ENCODE peak calls at places on chromosomes 6 and 20, in five cellular contexts. One of them, this sample, is unnamed.

GRCh38 chr20:5674176-5674660 is 76.0 kb upstream of the SHLD1 start:
- DNase-seq in tibial artery: no peak
- DNase-seq in esophagus muscularis mucosa: no peak
- DNase-seq in transverse colon: no peak
- DNase-seq in adrenal gland: no peak
- DNase-seq in this sample: no peak

GRCh38 chr20:45104786-45105185 is 3.9 kb upstream of the KCNS1 start:
- DNase-seq in esophagus muscularis mucosa: no peak
- DNase-seq in transverse colon: no peak
- DNase-seq in tibial artery: no peak
- DNase-seq in adrenal gland: no peak
- DNase-seq in this sample: no peak

GRCh38 chr6:13729891-13730290 is 18.3 kb upstream of the RANBP9 start:
- DNase-seq in esophagus muscularis mucosa: no peak
- DNase-seq in transverse colon: no peak
- DNase-seq in tibial artery: no peak
- DNase-seq in adrenal gland: no peak
- DNase-seq in this sample: no peak

GRCh38 chr6:34065470-34066283 is 80.2 kb downstream of the GRM4 start:
- DNase-seq in tibial artery: no peak
- DNase-seq in transverse colon: no peak
- DNase-seq in esophagus muscularis mucosa: no peak
- DNase-seq in adrenal gland: no peak
- DNase-seq in this sample: no peak

GRCh38 chr6:26576929-26577719 is 19.6 kb upstream of the ABT1 start:
- DNase-seq in tibial artery: no peak
- DNase-seq in adrenal gland: peak
- DNase-seq in esophagus muscularis mucosa: no peak
- DNase-seq in transverse colon: no peak
- DNase-seq in this sample: peak

GRCh38 chr6:73231986-73232391 is 6.7 kb upstream of the KHDC1L start:
- DNase-seq in esophagus muscularis mucosa: no peak
- DNase-seq in transverse colon: no peak
- DNase-seq in adrenal gland: no peak
- DNase-seq in tibial artery: no peak
- DNase-seq in this sample: no peak

GRCh38 chr6:13924146-13924948 is 405 bp upstream of the RNF182 start:
- DNase-seq in transverse colon: no peak
- DNase-seq in esophagus muscularis mucosa: no peak
- DNase-seq in adrenal gland: peak
- DNase-seq in tibial artery: no peak
- DNase-seq in this sample: no peak

GRCh38 chr6:111870054-111870750 is 3.0 kb downstream of the FYN start:
- DNase-seq in transverse colon: no peak
- DNase-seq in tibial artery: no peak
- DNase-seq in adrenal gland: no peak
- DNase-seq in esophagus muscularis mucosa: no peak
- DNase-seq in this sample: no peak

GRCh38 chr6:6537488-6537887 is 51.0 kb upstream of the LY86 start:
- DNase-seq in transverse colon: no peak
- DNase-seq in esophagus muscularis mucosa: no peak
- DNase-seq in adrenal gland: no peak
- DNase-seq in tibial artery: no peak
- DNase-seq in this sample: no peak

GRCh38 chr6:152356016-152356415 is 281.1 kb downstream of the SYNE1 start:
- DNase-seq in adrenal gland: no peak
- DNase-seq in transverse colon: no peak
- DNase-seq in esophagus muscularis mucosa: no peak
- DNase-seq in tibial artery: no peak
- DNase-seq in this sample: no peak

GRCh38 chr6:169263374-169263773 is 9.7 kb upstream of the THBS2 start:
- DNase-seq in adrenal gland: no peak
- DNase-seq in esophagus muscularis mucosa: no peak
- DNase-seq in tibial artery: no peak
- DNase-seq in transverse colon: no peak
- DNase-seq in this sample: no peak

GRCh38 chr20:57698191-57698866 is 11.5 kb downstream of the PMEPA1 start:
- DNase-seq in tibial artery: no peak
- DNase-seq in adrenal gland: peak
- DNase-seq in esophagus muscularis mucosa: no peak
- DNase-seq in transverse colon: peak
- DNase-seq in this sample: peak

GRCh38 chr20:38023181-38024085 is 9.8 kb downstream of the TTI1 start:
- DNase-seq in esophagus muscularis mucosa: no peak
- DNase-seq in tibial artery: no peak
- DNase-seq in transverse colon: no peak
- DNase-seq in adrenal gland: no peak
- DNase-seq in this sample: no peak

GRCh38 chr20:31630187-31630790 is 7.4 kb upstream of the COX4I2 start:
- DNase-seq in esophagus muscularis mucosa: no peak
- DNase-seq in transverse colon: no peak
- DNase-seq in tibial artery: no peak
- DNase-seq in adrenal gland: no peak
- DNase-seq in this sample: no peak

GRCh38 chr6:8180327-8181161 is 78.2 kb upstream of the EEF1E1 start:
- DNase-seq in transverse colon: no peak
- DNase-seq in adrenal gland: no peak
- DNase-seq in tibial artery: no peak
- DNase-seq in esophagus muscularis mucosa: no peak
- DNase-seq in this sample: no peak

GRCh38 chr20:24998631-24999445 is 6.3 kb upstream of the APMAP start:
- DNase-seq in esophagus muscularis mucosa: no peak
- DNase-seq in adrenal gland: no peak
- DNase-seq in transverse colon: peak
- DNase-seq in tibial artery: no peak
- DNase-seq in this sample: peak
- H3K4me3 ChIP-seq in esophagus muscularis mucosa: no peak
- H3K4me3 ChIP-seq in adrenal gland: no peak
- H3K4me3 ChIP-seq in transverse colon: no peak
- H3K4me3 ChIP-seq in tibial artery: no peak
- H3K4me3 ChIP-seq in this sample: no peak

GRCh38 chr6:90079555-90080490 is 185.6 kb downstream of the GJA10 start:
- DNase-seq in tibial artery: no peak
- DNase-seq in adrenal gland: no peak
- DNase-seq in esophagus muscularis mucosa: no peak
- DNase-seq in transverse colon: no peak
- DNase-seq in this sample: no peak
- H3K27ac ChIP-seq in tibial artery: no peak
- H3K27ac ChIP-seq in adrenal gland: no peak
- H3K27ac ChIP-seq in esophagus muscularis mucosa: no peak
- H3K27ac ChIP-seq in transverse colon: no peak
- H3K27ac ChIP-seq in this sample: no peak

GRCh38 chr6:125192610-125192930 is 39.0 kb downstream of the TPD52L1 start:
- DNase-seq in tibial artery: no peak
- DNase-seq in adrenal gland: no peak
- DNase-seq in esophagus muscularis mucosa: no peak
- DNase-seq in transverse colon: no peak
- DNase-seq in this sample: no peak
- TF ChIP-seq CTCF in tibial artery: no peak
- TF ChIP-seq CTCF in adrenal gland: no peak
- TF ChIP-seq CTCF in esophagus muscularis mucosa: no peak
- TF ChIP-seq CTCF in transverse colon: no peak
- TF ChIP-seq CTCF in this sample: peak

DNA sequence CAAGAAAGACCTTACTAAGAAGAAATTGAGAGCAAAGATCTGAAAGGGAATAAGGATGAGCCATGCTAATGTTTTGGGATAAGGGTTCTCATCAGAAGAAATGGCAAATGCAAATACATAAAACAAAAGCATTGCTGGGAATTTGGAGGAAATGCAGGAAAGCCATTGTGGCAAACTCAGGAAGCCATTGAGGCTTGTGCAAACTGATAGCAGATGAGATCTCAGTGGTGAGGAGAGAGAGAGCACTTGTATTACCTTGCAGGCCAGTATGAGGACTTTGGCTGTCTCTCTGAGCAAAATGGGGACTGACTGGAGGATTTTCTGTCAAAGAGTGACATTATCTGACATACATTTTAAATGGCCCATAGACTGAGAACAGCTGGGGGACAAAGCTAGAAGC is 103.0 kb downstream of the ADGRB3 start:
- DNase-seq in transverse colon: no peak
- DNase-seq in adrenal gland: no peak
- DNase-seq in esophagus muscularis mucosa: no peak
- DNase-seq in tibial artery: no peak
- DNase-seq in this sample: no peak
- H3K4me3 ChIP-seq in transverse colon: no peak
- H3K4me3 ChIP-seq in adrenal gland: no peak
- H3K4me3 ChIP-seq in esophagus muscularis mucosa: no peak
- H3K4me3 ChIP-seq in tibial artery: no peak
- H3K4me3 ChIP-seq in this sample: no peak

DNA sequence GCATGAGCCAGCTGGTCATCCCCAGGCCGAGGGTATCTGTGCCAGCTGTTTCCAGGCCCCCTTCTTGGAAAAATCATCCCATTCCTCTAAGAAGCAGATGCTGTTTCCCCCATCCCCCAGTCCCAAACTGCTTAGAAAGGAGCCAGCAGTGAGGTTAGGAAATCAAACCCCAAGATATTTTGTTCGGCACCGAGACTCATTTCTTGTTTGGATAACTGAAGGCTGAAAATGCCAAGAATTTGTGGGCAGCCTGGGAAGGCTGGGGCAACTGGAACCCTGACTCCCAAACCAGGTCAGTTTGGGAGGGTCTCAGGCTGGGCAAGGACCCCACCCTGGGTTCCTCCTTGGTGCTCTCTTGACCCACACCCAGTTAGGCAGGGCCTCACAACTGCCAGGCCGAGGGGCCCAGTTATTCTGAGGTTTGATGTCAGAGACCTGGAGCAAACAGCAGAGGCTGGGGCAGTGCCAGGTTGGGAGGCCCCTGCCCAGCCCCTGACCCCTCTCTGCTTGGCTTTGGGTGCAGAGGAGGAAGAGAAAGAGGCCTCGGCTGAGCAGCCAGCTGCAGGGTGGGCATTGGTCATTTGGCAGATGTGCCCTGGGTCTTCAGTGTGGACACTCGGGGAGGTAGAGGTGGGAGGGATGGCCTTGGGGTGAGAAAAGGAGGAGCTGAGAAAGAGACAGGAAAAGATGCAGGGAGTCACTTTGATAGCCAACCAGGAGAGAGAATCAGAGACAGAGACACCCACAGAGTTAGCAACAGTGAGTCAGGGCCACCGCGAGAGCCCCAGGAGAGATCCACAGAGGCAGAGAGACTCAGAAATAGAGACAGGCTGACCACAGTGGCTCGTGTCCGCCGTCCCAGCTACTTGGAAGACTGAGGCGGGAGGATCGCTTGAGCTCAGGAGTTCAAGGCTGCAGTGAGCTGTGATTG is 5.0 kb downstream of the ANGPT4 start:
- DNase-seq in transverse colon: no peak
- DNase-seq in esophagus muscularis mucosa: no peak
- DNase-seq in adrenal gland: peak
- DNase-seq in tibial artery: peak
- DNase-seq in this sample: no peak
- H3K27ac ChIP-seq in transverse colon: no peak
- H3K27ac ChIP-seq in esophagus muscularis mucosa: no peak
- H3K27ac ChIP-seq in adrenal gland: no peak
- H3K27ac ChIP-seq in tibial artery: peak
- H3K27ac ChIP-seq in this sample: no peak

GRCh38 chr6:47241742-47242482 is 67.8 kb downstream of the TNFRSF21 start:
- DNase-seq in esophagus muscularis mucosa: no peak
- DNase-seq in tibial artery: no peak
- DNase-seq in adrenal gland: no peak
- DNase-seq in transverse colon: no peak
- DNase-seq in this sample: no peak
- TF ChIP-seq CTCF in esophagus muscularis mucosa: peak
- TF ChIP-seq CTCF in tibial artery: no peak
- TF ChIP-seq CTCF in adrenal gland: no peak
- TF ChIP-seq CTCF in transverse colon: no peak
- TF ChIP-seq CTCF in this sample: no peak

GRCh38 chr20:62816031-62816878 is 595 bp upstream of the COL9A3 start:
- DNase-seq in adrenal gland: no peak
- DNase-seq in transverse colon: no peak
- DNase-seq in tibial artery: no peak
- DNase-seq in esophagus muscularis mucosa: no peak
- DNase-seq in this sample: no peak

GRCh38 chr20:62818592-62819493 is 2.0 kb downstream of the COL9A3 start:
- DNase-seq in tibial artery: no peak
- DNase-seq in adrenal gland: peak
- DNase-seq in transverse colon: peak
- DNase-seq in esophagus muscularis mucosa: no peak
- DNase-seq in this sample: peak

GRCh38 chr20:62817975-62818591 is 1.2 kb downstream of the COL9A3 start:
- DNase-seq in adrenal gland: no peak
- DNase-seq in tibial artery: no peak
- DNase-seq in esophagus muscularis mucosa: no peak
- DNase-seq in transverse colon: no peak
- DNase-seq in this sample: no peak

GRCh38 chr20:62815066-62815991 is 1.5 kb upstream of the COL9A3 start:
- DNase-seq in esophagus muscularis mucosa: no peak
- DNase-seq in transverse colon: no peak
- DNase-seq in tibial artery: no peak
- DNase-seq in adrenal gland: no peak
- DNase-seq in this sample: no peak

GRCh38 chr20:62816879-62817873 is at the start of gene COL9A3:
- DNase-seq in transverse colon: no peak
- DNase-seq in adrenal gland: no peak
- DNase-seq in esophagus muscularis mucosa: no peak
- DNase-seq in tibial artery: no peak
- DNase-seq in this sample: no peak
- H3K4me3 ChIP-seq in transverse colon: peak
- H3K4me3 ChIP-seq in adrenal gland: no peak
- H3K4me3 ChIP-seq in esophagus muscularis mucosa: peak
- H3K4me3 ChIP-seq in tibial artery: peak
- H3K4me3 ChIP-seq in this sample: peak

GRCh38 chr20:53660078-53660909 is 66.7 kb upstream of the ZNF217 start:
- DNase-seq in tibial artery: no peak
- DNase-seq in transverse colon: peak
- DNase-seq in esophagus muscularis mucosa: no peak
- DNase-seq in adrenal gland: peak
- DNase-seq in this sample: peak
- H3K27ac ChIP-seq in tibial artery: peak
- H3K27ac ChIP-seq in transverse colon: peak
- H3K27ac ChIP-seq in esophagus muscularis mucosa: peak
- H3K27ac ChIP-seq in adrenal gland: peak
- H3K27ac ChIP-seq in this sample: peak

This sample was measured in colonic mucosa.